ENCODE peak calls at places on chromosomes 12 and 14, in six cellular contexts. One of them, this sample, is unnamed.

GRCh38 chr12:19893514-19893913 is 454.2 kb downstream of the AEBP2 start:
- DNase-seq in CD8-positive, alpha-beta T cell: no peak
- DNase-seq in heart left ventricle: no peak
- DNase-seq in fibroblast of lung: peak; percentile 55
- DNase-seq in uterus: no peak
- DNase-seq in left lung: no peak
- DNase-seq in this sample: no peak

GRCh38 chr12:121793501-121793835 is at the start of gene RHOF:
- DNase-seq in uterus: no peak
- DNase-seq in fibroblast of lung: no peak
- DNase-seq in CD8-positive, alpha-beta T cell: no peak
- DNase-seq in left lung: peak; percentile 75
- DNase-seq in heart left ventricle: no peak
- DNase-seq in this sample: peak; percentile 58

GRCh38 chr12:24222968-24223367 is 273.5 kb upstream of the SOX5 start:
- DNase-seq in fibroblast of lung: peak; percentile 82
- DNase-seq in heart left ventricle: no peak
- DNase-seq in left lung: no peak
- DNase-seq in uterus: no peak
- DNase-seq in CD8-positive, alpha-beta T cell: no peak
- DNase-seq in this sample: no peak

GRCh38 chr12:39037115-39037514 is 131.7 kb upstream of the CPNE8 start:
- DNase-seq in left lung: no peak
- DNase-seq in uterus: no peak
- DNase-seq in heart left ventricle: no peak
- DNase-seq in CD8-positive, alpha-beta T cell: no peak
- DNase-seq in fibroblast of lung: no peak
- DNase-seq in this sample: no peak

GRCh38 chr12:122423258-122424165 is 1.0 kb upstream of the CLIP1 start:
- DNase-seq in uterus: no peak
- DNase-seq in CD8-positive, alpha-beta T cell: no peak
- DNase-seq in heart left ventricle: peak; percentile 28
- DNase-seq in fibroblast of lung: peak; percentile 67
- DNase-seq in left lung: peak; percentile 39
- DNase-seq in this sample: no peak

GRCh38 chr14:36773136-36773540 is 111.5 kb downstream of the PAX9 start:
- DNase-seq in fibroblast of lung: peak; percentile 31
- DNase-seq in uterus: no peak
- DNase-seq in heart left ventricle: no peak
- DNase-seq in CD8-positive, alpha-beta T cell: no peak
- DNase-seq in left lung: no peak
- DNase-seq in this sample: no peak

GRCh38 chr14:90775441-90775840 is 40.8 kb downstream of the TTC7B start:
- DNase-seq in CD8-positive, alpha-beta T cell: no peak
- DNase-seq in heart left ventricle: no peak
- DNase-seq in left lung: no peak
- DNase-seq in uterus: no peak
- DNase-seq in fibroblast of lung: no peak
- DNase-seq in this sample: no peak

GRCh38 chr12:130835011-130835410 is 4.0 kb downstream of the STX2 start:
- DNase-seq in fibroblast of lung: no peak
- DNase-seq in uterus: no peak
- DNase-seq in CD8-positive, alpha-beta T cell: no peak
- DNase-seq in heart left ventricle: no peak
- DNase-seq in left lung: no peak
- DNase-seq in this sample: no peak

GRCh38 chr12:55619352-55620138 is 17.1 kb upstream of the OR10P1 start:
- DNase-seq in fibroblast of lung: peak; percentile 88
- DNase-seq in CD8-positive, alpha-beta T cell: peak; percentile 4
- DNase-seq in heart left ventricle: peak; percentile 38
- DNase-seq in left lung: no peak
- DNase-seq in uterus: no peak
- DNase-seq in this sample: no peak

GRCh38 chr12:2982361-2982760 is 23.2 kb downstream of the TEAD4 start:
- DNase-seq in fibroblast of lung: no peak
- DNase-seq in left lung: no peak
- DNase-seq in CD8-positive, alpha-beta T cell: no peak
- DNase-seq in heart left ventricle: no peak
- DNase-seq in uterus: no peak
- DNase-seq in this sample: no peak

GRCh38 chr12:122875590-122876220 is 20.2 kb downstream of the VPS37B start:
- DNase-seq in CD8-positive, alpha-beta T cell: no peak
- DNase-seq in fibroblast of lung: peak; percentile 52
- DNase-seq in heart left ventricle: no peak
- DNase-seq in uterus: no peak
- DNase-seq in left lung: no peak
- DNase-seq in this sample: no peak

GRCh38 chr14:102363182-102363952 is 626 bp downstream of the TECPR2 start:
- DNase-seq in uterus: no peak
- DNase-seq in fibroblast of lung: peak; percentile 58
- DNase-seq in left lung: peak; percentile 40
- DNase-seq in CD8-positive, alpha-beta T cell: no peak
- DNase-seq in heart left ventricle: peak; percentile 48
- DNase-seq in this sample: peak; percentile 53

GRCh38 chr12:20007331-20007730 is 361.0 kb upstream of the PDE3A start:
- DNase-seq in heart left ventricle: no peak
- DNase-seq in fibroblast of lung: no peak
- DNase-seq in CD8-positive, alpha-beta T cell: no peak
- DNase-seq in left lung: no peak
- DNase-seq in uterus: no peak
- DNase-seq in this sample: no peak

GRCh38 chr12:120650249-120650690 is 9.8 kb downstream of the CABP1 start:
- DNase-seq in left lung: no peak
- DNase-seq in uterus: no peak
- DNase-seq in fibroblast of lung: no peak
- DNase-seq in heart left ventricle: no peak
- DNase-seq in CD8-positive, alpha-beta T cell: no peak
- DNase-seq in this sample: no peak

GRCh38 chr14:95480109-95480886 is 36.2 kb downstream of the SYNE3 start:
- DNase-seq in uterus: peak; percentile 76
- DNase-seq in left lung: no peak
- DNase-seq in heart left ventricle: peak; percentile 56
- DNase-seq in CD8-positive, alpha-beta T cell: no peak
- DNase-seq in fibroblast of lung: no peak
- DNase-seq in this sample: peak; percentile 78

GRCh38 chr14:96676161-96676560 is 121.0 kb upstream of the VRK1 start:
- DNase-seq in CD8-positive, alpha-beta T cell: no peak
- DNase-seq in fibroblast of lung: peak; percentile 48
- DNase-seq in left lung: no peak
- DNase-seq in uterus: no peak
- DNase-seq in heart left ventricle: no peak
- DNase-seq in this sample: no peak

GRCh38 chr14:36975834-36976233 is 196.6 kb downstream of the SLC25A21 start:
- DNase-seq in fibroblast of lung: no peak
- DNase-seq in heart left ventricle: no peak
- DNase-seq in CD8-positive, alpha-beta T cell: no peak
- DNase-seq in left lung: no peak
- DNase-seq in uterus: no peak
- DNase-seq in this sample: no peak

GRCh38 chr12:10721654-10722501 is 1.2 kb downstream of the YBX3 start:
- DNase-seq in CD8-positive, alpha-beta T cell: peak; percentile 26
- DNase-seq in fibroblast of lung: peak; percentile 96
- DNase-seq in heart left ventricle: peak; percentile 89
- DNase-seq in uterus: peak; percentile 94
- DNase-seq in left lung: peak; percentile 91
- DNase-seq in this sample: peak; percentile 87

GRCh38 chr12:25796523-25797000 is 161.9 kb upstream of the RASSF8 start:
- DNase-seq in fibroblast of lung: peak; percentile 77
- DNase-seq in left lung: no peak
- DNase-seq in heart left ventricle: no peak
- DNase-seq in uterus: no peak
- DNase-seq in CD8-positive, alpha-beta T cell: no peak
- DNase-seq in this sample: no peak

GRCh38 chr12:120843472-120843871 is 60.7 kb downstream of the SPPL3 start:
- DNase-seq in fibroblast of lung: no peak
- DNase-seq in CD8-positive, alpha-beta T cell: no peak
- DNase-seq in left lung: no peak
- DNase-seq in heart left ventricle: no peak
- DNase-seq in uterus: no peak
- DNase-seq in this sample: no peak

GRCh38 chr14:48944802-48945201 is 641.4 kb downstream of the RPS29 start:
- DNase-seq in left lung: no peak
- DNase-seq in CD8-positive, alpha-beta T cell: no peak
- DNase-seq in fibroblast of lung: no peak
- DNase-seq in uterus: no peak
- DNase-seq in heart left ventricle: no peak
- DNase-seq in this sample: no peak

GRCh38 chr14:89621009-89621421 is 204.0 kb upstream of the FOXN3 start:
- DNase-seq in uterus: no peak
- DNase-seq in heart left ventricle: no peak
- DNase-seq in fibroblast of lung: no peak
- DNase-seq in CD8-positive, alpha-beta T cell: peak; percentile 25
- DNase-seq in left lung: no peak
- DNase-seq in this sample: no peak

GRCh38 chr14:89618309-89618708 is 201.3 kb upstream of the FOXN3 start:
- DNase-seq in fibroblast of lung: peak; percentile 24
- DNase-seq in left lung: no peak
- DNase-seq in CD8-positive, alpha-beta T cell: no peak
- DNase-seq in uterus: no peak
- DNase-seq in heart left ventricle: no peak
- DNase-seq in this sample: no peak

GRCh38 chr14:89620436-89620835 is 203.4 kb upstream of the FOXN3 start:
- DNase-seq in left lung: no peak
- DNase-seq in fibroblast of lung: no peak
- DNase-seq in heart left ventricle: no peak
- DNase-seq in uterus: no peak
- DNase-seq in CD8-positive, alpha-beta T cell: no peak
- DNase-seq in this sample: no peak

GRCh38 chr14:89618821-89619551 is 202.0 kb upstream of the FOXN3 start:
- DNase-seq in CD8-positive, alpha-beta T cell: peak; percentile 56
- DNase-seq in heart left ventricle: peak; percentile 77
- DNase-seq in uterus: peak; percentile 59
- DNase-seq in fibroblast of lung: peak; percentile 73
- DNase-seq in left lung: peak; percentile 73
- DNase-seq in this sample: peak; percentile 73

DNA sequence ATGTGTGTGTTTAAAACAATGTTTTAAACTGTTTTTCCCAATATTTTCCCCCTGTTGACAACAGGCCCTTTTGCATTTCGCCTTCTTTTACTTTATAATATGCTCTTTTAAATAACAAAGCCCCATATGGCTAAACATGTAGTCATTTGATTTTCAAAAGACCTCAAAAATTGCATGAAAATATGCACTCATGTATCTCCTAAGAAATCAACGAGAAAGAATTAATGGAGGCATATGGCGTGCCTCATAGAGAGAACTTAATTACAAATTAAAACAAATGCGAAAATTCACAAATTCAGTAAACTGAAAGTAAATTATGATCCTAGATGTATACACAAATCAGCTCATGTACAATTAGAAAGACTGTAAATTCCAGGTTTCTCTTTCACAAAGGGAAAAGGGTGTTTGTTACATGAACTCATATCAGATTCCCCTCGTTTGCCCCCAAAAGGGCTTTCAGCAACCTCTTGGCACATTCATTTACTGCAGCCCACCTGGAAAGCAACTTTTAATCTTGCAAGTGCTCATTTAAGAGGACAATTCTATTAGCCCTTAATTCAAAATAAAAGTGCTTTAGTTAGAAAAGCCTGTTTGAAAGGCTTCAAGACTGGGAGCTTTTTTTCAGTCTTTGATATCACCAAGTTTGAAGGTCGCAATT is 202.7 kb upstream of the FOXN3 start:
- DNase-seq in left lung: no peak
- DNase-seq in fibroblast of lung: no peak
- DNase-seq in CD8-positive, alpha-beta T cell: no peak
- DNase-seq in heart left ventricle: no peak
- DNase-seq in uterus: no peak
- DNase-seq in this sample: no peak
- H3K4me3 ChIP-seq in left lung: peak overlapping the region; percentile 58
- H3K4me3 ChIP-seq in fibroblast of lung: peak overlapping the region; percentile 50
- H3K4me3 ChIP-seq in CD8-positive, alpha-beta T cell: peak overlapping the region; percentile 64
- H3K4me3 ChIP-seq in heart left ventricle: peak overlapping the region; percentile 88
- H3K4me3 ChIP-seq in uterus: peak overlapping the region; percentile 53
- H3K4me3 ChIP-seq in this sample: peak overlapping the region; percentile 83

DNA sequence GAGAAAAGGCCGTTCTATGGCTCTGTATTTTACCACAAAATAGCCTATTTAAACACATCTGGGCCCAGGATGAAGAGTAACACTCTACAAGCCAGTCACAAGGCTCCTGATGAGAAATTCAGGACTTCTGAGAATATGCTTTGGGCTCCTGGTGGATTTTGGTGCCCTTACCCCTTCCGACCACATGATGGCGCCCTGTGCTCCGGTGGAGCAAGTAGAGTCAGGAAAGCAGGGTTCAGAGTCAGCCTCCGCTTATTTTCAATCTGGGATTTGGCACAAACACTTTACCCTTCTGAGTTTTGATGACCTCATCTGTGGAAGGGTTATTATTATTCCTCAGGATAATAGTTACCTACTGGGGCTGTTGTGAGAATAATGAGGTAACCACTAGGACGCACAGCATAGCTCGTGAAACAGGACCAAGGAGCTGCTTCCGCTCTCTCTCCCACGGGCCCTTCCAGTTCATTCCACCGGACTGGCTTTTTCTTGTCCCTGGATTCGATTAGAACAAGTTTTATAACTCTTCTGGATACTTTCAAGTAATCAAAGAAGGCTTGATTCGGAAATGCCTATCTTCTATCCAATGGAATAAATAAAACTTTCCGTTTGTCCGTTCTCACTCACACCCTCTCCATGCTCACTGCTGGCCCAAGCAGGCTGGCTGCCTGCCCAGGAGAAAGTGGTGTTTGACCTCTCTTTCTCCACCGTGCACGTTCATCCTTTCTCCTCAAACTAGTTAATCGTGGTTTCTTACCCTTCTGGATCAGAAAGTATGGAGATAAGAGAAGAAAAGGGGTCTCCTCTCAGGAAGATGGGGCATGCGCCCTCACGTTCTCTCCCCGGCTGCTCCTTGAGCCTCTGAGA is 104.6 kb downstream of the GALC start:
- DNase-seq in heart left ventricle: no peak
- DNase-seq in uterus: peak; percentile 39
- DNase-seq in left lung: no peak
- DNase-seq in fibroblast of lung: no peak
- DNase-seq in CD8-positive, alpha-beta T cell: no peak
- DNase-seq in this sample: no peak
- TF ChIP-seq CTCF in heart left ventricle: peak; percentile 9
- TF ChIP-seq CTCF in uterus: peak; percentile 16
- TF ChIP-seq CTCF in left lung: no peak
- TF ChIP-seq CTCF in fibroblast of lung: peak; percentile 45
- TF ChIP-seq CTCF in CD8-positive, alpha-beta T cell: no peak
- TF ChIP-seq CTCF in this sample: peak; percentile 31

GRCh38 chr12:14059538-14059937 is 78.1 kb upstream of the GRIN2B start:
- DNase-seq in fibroblast of lung: no peak
- DNase-seq in heart left ventricle: no peak
- DNase-seq in CD8-positive, alpha-beta T cell: no peak
- DNase-seq in uterus: no peak
- DNase-seq in left lung: no peak
- DNase-seq in this sample: no peak

GRCh38 chr12:14058717-14059116 is 77.3 kb upstream of the GRIN2B start:
- DNase-seq in heart left ventricle: no peak
- DNase-seq in left lung: no peak
- DNase-seq in uterus: no peak
- DNase-seq in fibroblast of lung: no peak
- DNase-seq in CD8-positive, alpha-beta T cell: no peak
- DNase-seq in this sample: peak; percentile 20

GRCh38 chr12:14057895-14058294 is 76.5 kb upstream of the GRIN2B start:
- DNase-seq in heart left ventricle: no peak
- DNase-seq in uterus: no peak
- DNase-seq in CD8-positive, alpha-beta T cell: no peak
- DNase-seq in fibroblast of lung: no peak
- DNase-seq in left lung: no peak
- DNase-seq in this sample: no peak
- H3K27ac ChIP-seq in heart left ventricle: no peak overlapping the region
- H3K27ac ChIP-seq in uterus: no peak overlapping the region
- H3K27ac ChIP-seq in CD8-positive, alpha-beta T cell: no peak overlapping the region
- H3K27ac ChIP-seq in fibroblast of lung: no peak overlapping the region
- H3K27ac ChIP-seq in left lung: no peak overlapping the region
- H3K27ac ChIP-seq in this sample: no peak overlapping the region

GRCh38 chr12:68882251-68882964 is 50.6 kb downstream of the CPM start:
- DNase-seq in uterus: no peak
- DNase-seq in fibroblast of lung: no peak
- DNase-seq in left lung: no peak
- DNase-seq in heart left ventricle: no peak
- DNase-seq in CD8-positive, alpha-beta T cell: no peak
- DNase-seq in this sample: no peak
- H3K4me3 ChIP-seq in uterus: no peak overlapping the region
- H3K4me3 ChIP-seq in fibroblast of lung: no peak overlapping the region
- H3K4me3 ChIP-seq in left lung: no peak overlapping the region
- H3K4me3 ChIP-seq in heart left ventricle: no peak overlapping the region
- H3K4me3 ChIP-seq in CD8-positive, alpha-beta T cell: no peak overlapping the region
- H3K4me3 ChIP-seq in this sample: no peak overlapping the region